ENCODE peak calls at places on chromosomes 5 and 9, in five cellular contexts. A is left ventricle myocardium superior, H is LHCN-M2, B is amygdala, T is small intestine. I is an unnamed sample.

GRCh38 chr5:133251296-133252132 is 199.7 kb downstream of the HSPA4 start:
- DNase-seq in A (no peak), H (no peak), B (no peak), T (peak; percentile 23), I (no peak)

GRCh38 chr9:8338249-8338721 is 538.7 kb upstream of the DMAC1 start:
- DNase-seq in T (peak; percentile 93), H (no peak), B (no peak), A (no peak), I (no peak)

GRCh38 chr9:129283705-129284606 is 105.9 kb upstream of the IER5L start:
- DNase-seq in B (no peak), A (no peak), T (no peak), H (no peak), I (no peak)

GRCh38 chr9:131697908-131698714 is 41.8 kb downstream of the RAPGEF1 start:
- DNase-seq in B (no peak), T (no peak), H (peak; percentile 62), A (no peak), I (no peak)

GRCh38 chr5:128579669-128580068 is 41.6 kb upstream of the FBN2 start:
- DNase-seq in T (no peak), A (no peak), B (no peak), H (peak; percentile 41), I (no peak)

GRCh38 chr9:25677301-25678146 is 720 bp downstream of the TUSC1 start:
- DNase-seq in B (peak; percentile 70), A (peak; percentile 93), T (peak; percentile 88), H (peak; percentile 63), I (peak; percentile 45)

GRCh38 chr5:177390363-177391300 is 6.4 kb downstream of the SLC34A1 start:
- DNase-seq in B (peak; percentile 86), A (peak; percentile 80), H (peak; percentile 76), T (peak; percentile 85), I (peak; percentile 94)

GRCh38 chr9:38200431-38200830 is 131.4 kb upstream of the SHB start:
- DNase-seq in T (no peak), H (no peak), B (peak; percentile 48), A (no peak), I (no peak)

GRCh38 chr5:130963798-130964197 is 201.3 kb downstream of the HINT1 start:
- DNase-seq in H (peak; percentile 5), T (no peak), B (no peak), A (no peak), I (no peak)

GRCh38 chr9:108057421-108058136 is 568.0 kb upstream of the KLF4 start:
- DNase-seq in B (no peak), T (peak; percentile 55), A (no peak), H (peak; percentile 95), I (peak; percentile 63)

GRCh38 chr5:11903121-11903613 is 1.1 kb downstream of the CTNND2 start:
- DNase-seq in B (peak; percentile 65), A (no peak), H (no peak), T (no peak), I (no peak)

GRCh38 chr5:94782376-94782775 is 163.9 kb downstream of the SLF1 start:
- DNase-seq in T (no peak), B (no peak), H (no peak), A (no peak), I (no peak)

GRCh38 chr5:109682383-109682782 is 7.3 kb upstream of the MAN2A1 start:
- DNase-seq in A (no peak), T (no peak), H (no peak), B (no peak), I (no peak)

GRCh38 chr9:76704601-76705204 is 59.5 kb upstream of the PCA3 start:
- DNase-seq in H (peak; percentile 79), A (no peak), T (peak; percentile 79), B (no peak), I (peak; percentile 90)

GRCh38 chr9:127746959-127747569 is 12.0 kb upstream of the TOR2A start:
- DNase-seq in B (no peak), H (no peak), A (no peak), T (no peak), I (no peak)

GRCh38 chr5:124580925-124581821 is 165.3 kb downstream of the ZNF608 start:
- DNase-seq in B (peak; percentile 33), H (no peak), T (peak; percentile 11), A (no peak), I (no peak)